ENCODE peak calls at places on chromosome 17, in seven cellular contexts. One of them, this sample, is unnamed.

GRCh38 chr17:58210922-58211321 is 8.1 kb downstream of the MKS1 start:
- DNase-seq in H9: no peak
- DNase-seq in AML-193: peak
- DNase-seq in stimulated activated CD4-positive, alpha-beta T cell treated with anti-CD3 and anti-CD28 coated beads, Interleukin-4, amount 100 ng/mL, for 48 hours: no peak
- DNase-seq in esophagus squamous epithelium: no peak
- DNase-seq in neuronal stem cell: no peak
- DNase-seq in OCI-M1: no peak
- DNase-seq in this sample: no peak

GRCh38 chr17:48915459-48916282 is 7.5 kb downstream of the UBE2Z start:
- DNase-seq in stimulated activated CD4-positive, alpha-beta T cell treated with anti-CD3 and anti-CD28 coated beads, Interleukin-4, amount 100 ng/mL, for 48 hours: peak
- DNase-seq in esophagus squamous epithelium: no peak
- DNase-seq in OCI-M1: peak
- DNase-seq in AML-193: no peak
- DNase-seq in H9: no peak
- DNase-seq in neuronal stem cell: no peak
- DNase-seq in this sample: no peak

GRCh38 chr17:72390675-72391501 is 270.1 kb downstream of the SOX9 start:
- DNase-seq in OCI-M1: no peak
- DNase-seq in stimulated activated CD4-positive, alpha-beta T cell treated with anti-CD3 and anti-CD28 coated beads, Interleukin-4, amount 100 ng/mL, for 48 hours: no peak
- DNase-seq in H9: no peak
- DNase-seq in esophagus squamous epithelium: no peak
- DNase-seq in AML-193: no peak
- DNase-seq in neuronal stem cell: no peak
- DNase-seq in this sample: no peak

GRCh38 chr17:57747221-57748017 is 2.3 kb upstream of the CCDC182 start:
- DNase-seq in H9: no peak
- DNase-seq in esophagus squamous epithelium: no peak
- DNase-seq in stimulated activated CD4-positive, alpha-beta T cell treated with anti-CD3 and anti-CD28 coated beads, Interleukin-4, amount 100 ng/mL, for 48 hours: peak
- DNase-seq in AML-193: peak
- DNase-seq in neuronal stem cell: no peak
- DNase-seq in OCI-M1: peak
- DNase-seq in this sample: peak

GRCh38 chr17:35743911-35744328 is 9.1 kb downstream of the GAS2L2 start:
- DNase-seq in neuronal stem cell: no peak
- DNase-seq in H9: peak
- DNase-seq in AML-193: peak
- DNase-seq in stimulated activated CD4-positive, alpha-beta T cell treated with anti-CD3 and anti-CD28 coated beads, Interleukin-4, amount 100 ng/mL, for 48 hours: no peak
- DNase-seq in esophagus squamous epithelium: no peak
- DNase-seq in OCI-M1: peak
- DNase-seq in this sample: peak

GRCh38 chr17:43367588-43368242 is 31.1 kb upstream of the ARL4D start:
- DNase-seq in AML-193: peak
- DNase-seq in stimulated activated CD4-positive, alpha-beta T cell treated with anti-CD3 and anti-CD28 coated beads, Interleukin-4, amount 100 ng/mL, for 48 hours: peak
- DNase-seq in neuronal stem cell: peak
- DNase-seq in OCI-M1: peak
- DNase-seq in esophagus squamous epithelium: no peak
- DNase-seq in H9: peak
- DNase-seq in this sample: peak

GRCh38 chr17:16293918-16294317 is 59.4 kb downstream of the CENPV start:
- DNase-seq in neuronal stem cell: no peak
- DNase-seq in OCI-M1: no peak
- DNase-seq in stimulated activated CD4-positive, alpha-beta T cell treated with anti-CD3 and anti-CD28 coated beads, Interleukin-4, amount 100 ng/mL, for 48 hours: no peak
- DNase-seq in esophagus squamous epithelium: no peak
- DNase-seq in AML-193: no peak
- DNase-seq in H9: no peak
- DNase-seq in this sample: no peak

GRCh38 chr17:73784015-73784603 is 139.9 kb upstream of the SDK2 start:
- DNase-seq in neuronal stem cell: no peak
- DNase-seq in esophagus squamous epithelium: no peak
- DNase-seq in stimulated activated CD4-positive, alpha-beta T cell treated with anti-CD3 and anti-CD28 coated beads, Interleukin-4, amount 100 ng/mL, for 48 hours: no peak
- DNase-seq in OCI-M1: no peak
- DNase-seq in AML-193: no peak
- DNase-seq in H9: no peak
- DNase-seq in this sample: no peak

GRCh38 chr17:50872710-50873424 is 6.7 kb upstream of the TOB1 start:
- DNase-seq in stimulated activated CD4-positive, alpha-beta T cell treated with anti-CD3 and anti-CD28 coated beads, Interleukin-4, amount 100 ng/mL, for 48 hours: peak
- DNase-seq in OCI-M1: no peak
- DNase-seq in esophagus squamous epithelium: no peak
- DNase-seq in AML-193: peak
- DNase-seq in neuronal stem cell: no peak
- DNase-seq in H9: peak
- DNase-seq in this sample: no peak

GRCh38 chr17:2959371-2960130 is 103.9 kb downstream of the OR1D5 start:
- DNase-seq in stimulated activated CD4-positive, alpha-beta T cell treated with anti-CD3 and anti-CD28 coated beads, Interleukin-4, amount 100 ng/mL, for 48 hours: no peak
- DNase-seq in esophagus squamous epithelium: no peak
- DNase-seq in H9: peak
- DNase-seq in AML-193: no peak
- DNase-seq in OCI-M1: no peak
- DNase-seq in neuronal stem cell: no peak
- DNase-seq in this sample: no peak

GRCh38 chr17:77783991-77784820 is 174.3 kb upstream of the TNRC6C start:
- DNase-seq in H9: no peak
- DNase-seq in esophagus squamous epithelium: no peak
- DNase-seq in stimulated activated CD4-positive, alpha-beta T cell treated with anti-CD3 and anti-CD28 coated beads, Interleukin-4, amount 100 ng/mL, for 48 hours: peak
- DNase-seq in neuronal stem cell: no peak
- DNase-seq in OCI-M1: no peak
- DNase-seq in AML-193: no peak
- DNase-seq in this sample: no peak

GRCh38 chr17:58528443-58528842 is 14.0 kb upstream of the MTMR4 start:
- DNase-seq in H9: no peak
- DNase-seq in neuronal stem cell: no peak
- DNase-seq in stimulated activated CD4-positive, alpha-beta T cell treated with anti-CD3 and anti-CD28 coated beads, Interleukin-4, amount 100 ng/mL, for 48 hours: no peak
- DNase-seq in AML-193: no peak
- DNase-seq in OCI-M1: no peak
- DNase-seq in esophagus squamous epithelium: no peak
- DNase-seq in this sample: no peak

GRCh38 chr17:33594000-33594399 is 300.9 kb upstream of the ASIC2 start:
- DNase-seq in neuronal stem cell: no peak
- DNase-seq in stimulated activated CD4-positive, alpha-beta T cell treated with anti-CD3 and anti-CD28 coated beads, Interleukin-4, amount 100 ng/mL, for 48 hours: no peak
- DNase-seq in AML-193: no peak
- DNase-seq in esophagus squamous epithelium: no peak
- DNase-seq in H9: no peak
- DNase-seq in OCI-M1: no peak
- DNase-seq in this sample: no peak

GRCh38 chr17:66945451-66945850 is 19.1 kb upstream of the CACNG4 start:
- DNase-seq in neuronal stem cell: no peak
- DNase-seq in OCI-M1: no peak
- DNase-seq in stimulated activated CD4-positive, alpha-beta T cell treated with anti-CD3 and anti-CD28 coated beads, Interleukin-4, amount 100 ng/mL, for 48 hours: no peak
- DNase-seq in H9: peak
- DNase-seq in esophagus squamous epithelium: no peak
- DNase-seq in AML-193: no peak
- DNase-seq in this sample: no peak

GRCh38 chr17:8189041-8189710 is 804 bp downstream of the BORCS6 start:
- DNase-seq in stimulated activated CD4-positive, alpha-beta T cell treated with anti-CD3 and anti-CD28 coated beads, Interleukin-4, amount 100 ng/mL, for 48 hours: no peak
- DNase-seq in H9: no peak
- DNase-seq in OCI-M1: no peak
- DNase-seq in esophagus squamous epithelium: no peak
- DNase-seq in neuronal stem cell: no peak
- DNase-seq in AML-193: no peak
- DNase-seq in this sample: no peak

GRCh38 chr17:49616546-49617205 is 41.0 kb downstream of the NXPH3 start:
- DNase-seq in neuronal stem cell: no peak
- DNase-seq in esophagus squamous epithelium: no peak
- DNase-seq in stimulated activated CD4-positive, alpha-beta T cell treated with anti-CD3 and anti-CD28 coated beads, Interleukin-4, amount 100 ng/mL, for 48 hours: no peak
- DNase-seq in OCI-M1: no peak
- DNase-seq in H9: no peak
- DNase-seq in AML-193: no peak
- DNase-seq in this sample: no peak

GRCh38 chr17:50207318-50207717 is 5.9 kb upstream of the COL1A1 start:
- DNase-seq in H9: no peak
- DNase-seq in OCI-M1: no peak
- DNase-seq in AML-193: no peak
- DNase-seq in esophagus squamous epithelium: no peak
- DNase-seq in stimulated activated CD4-positive, alpha-beta T cell treated with anti-CD3 and anti-CD28 coated beads, Interleukin-4, amount 100 ng/mL, for 48 hours: no peak
- DNase-seq in neuronal stem cell: no peak
- DNase-seq in this sample: no peak

GRCh38 chr17:79619636-79620206 is 8.9 kb upstream of the RBFOX3 start:
- DNase-seq in esophagus squamous epithelium: no peak
- DNase-seq in AML-193: no peak
- DNase-seq in neuronal stem cell: no peak
- DNase-seq in OCI-M1: no peak
- DNase-seq in H9: peak
- DNase-seq in stimulated activated CD4-positive, alpha-beta T cell treated with anti-CD3 and anti-CD28 coated beads, Interleukin-4, amount 100 ng/mL, for 48 hours: no peak
- DNase-seq in this sample: no peak

GRCh38 chr17:37714897-37715296 is 30.0 kb downstream of the HNF1B start:
- DNase-seq in neuronal stem cell: no peak
- DNase-seq in esophagus squamous epithelium: no peak
- DNase-seq in stimulated activated CD4-positive, alpha-beta T cell treated with anti-CD3 and anti-CD28 coated beads, Interleukin-4, amount 100 ng/mL, for 48 hours: no peak
- DNase-seq in OCI-M1: no peak
- DNase-seq in AML-193: no peak
- DNase-seq in H9: no peak
- DNase-seq in this sample: no peak

GRCh38 chr17:29722411-29723198 is 99.9 kb upstream of the CORO6 start:
- DNase-seq in neuronal stem cell: no peak
- DNase-seq in AML-193: peak
- DNase-seq in OCI-M1: peak
- DNase-seq in H9: no peak
- DNase-seq in esophagus squamous epithelium: no peak
- DNase-seq in stimulated activated CD4-positive, alpha-beta T cell treated with anti-CD3 and anti-CD28 coated beads, Interleukin-4, amount 100 ng/mL, for 48 hours: no peak
- DNase-seq in this sample: peak

GRCh38 chr17:48472485-48473281 is 42.7 kb upstream of the SKAP1 start:
- DNase-seq in stimulated activated CD4-positive, alpha-beta T cell treated with anti-CD3 and anti-CD28 coated beads, Interleukin-4, amount 100 ng/mL, for 48 hours: no peak
- DNase-seq in H9: peak
- DNase-seq in esophagus squamous epithelium: no peak
- DNase-seq in neuronal stem cell: no peak
- DNase-seq in AML-193: no peak
- DNase-seq in OCI-M1: no peak
- DNase-seq in this sample: no peak

GRCh38 chr17:77318021-77318420 is 177.3 kb downstream of the SEC14L1 start:
- DNase-seq in OCI-M1: no peak
- DNase-seq in esophagus squamous epithelium: no peak
- DNase-seq in stimulated activated CD4-positive, alpha-beta T cell treated with anti-CD3 and anti-CD28 coated beads, Interleukin-4, amount 100 ng/mL, for 48 hours: no peak
- DNase-seq in AML-193: no peak
- DNase-seq in neuronal stem cell: no peak
- DNase-seq in H9: no peak
- DNase-seq in this sample: no peak

GRCh38 chr17:42754782-42755181 is 6.2 kb upstream of the RAMP2 start:
- DNase-seq in stimulated activated CD4-positive, alpha-beta T cell treated with anti-CD3 and anti-CD28 coated beads, Interleukin-4, amount 100 ng/mL, for 48 hours: no peak
- DNase-seq in AML-193: no peak
- DNase-seq in esophagus squamous epithelium: no peak
- DNase-seq in H9: no peak
- DNase-seq in neuronal stem cell: no peak
- DNase-seq in OCI-M1: no peak
- DNase-seq in this sample: no peak

GRCh38 chr17:72383053-72383847 is 262.4 kb downstream of the SOX9 start:
- DNase-seq in H9: peak
- DNase-seq in neuronal stem cell: no peak
- DNase-seq in AML-193: no peak
- DNase-seq in stimulated activated CD4-positive, alpha-beta T cell treated with anti-CD3 and anti-CD28 coated beads, Interleukin-4, amount 100 ng/mL, for 48 hours: no peak
- DNase-seq in esophagus squamous epithelium: no peak
- DNase-seq in OCI-M1: no peak
- DNase-seq in this sample: no peak

GRCh38 chr17:59329558-59330313 is 1.7 kb upstream of the YPEL2 start:
- DNase-seq in neuronal stem cell: peak
- DNase-seq in esophagus squamous epithelium: no peak
- DNase-seq in stimulated activated CD4-positive, alpha-beta T cell treated with anti-CD3 and anti-CD28 coated beads, Interleukin-4, amount 100 ng/mL, for 48 hours: no peak
- DNase-seq in AML-193: peak
- DNase-seq in H9: peak
- DNase-seq in OCI-M1: peak
- DNase-seq in this sample: peak

GRCh38 chr17:82568997-82569393 is 49.5 kb downstream of the FOXK2 start:
- DNase-seq in neuronal stem cell: no peak
- DNase-seq in H9: no peak
- DNase-seq in OCI-M1: no peak
- DNase-seq in stimulated activated CD4-positive, alpha-beta T cell treated with anti-CD3 and anti-CD28 coated beads, Interleukin-4, amount 100 ng/mL, for 48 hours: no peak
- DNase-seq in esophagus squamous epithelium: no peak
- DNase-seq in AML-193: no peak
- DNase-seq in this sample: no peak

GRCh38 chr17:7466644-7467341 is 12.6 kb downstream of the ZBTB4 start:
- DNase-seq in OCI-M1: peak
- DNase-seq in stimulated activated CD4-positive, alpha-beta T cell treated with anti-CD3 and anti-CD28 coated beads, Interleukin-4, amount 100 ng/mL, for 48 hours: no peak
- DNase-seq in AML-193: peak
- DNase-seq in H9: no peak
- DNase-seq in esophagus squamous epithelium: no peak
- DNase-seq in neuronal stem cell: no peak
- DNase-seq in this sample: no peak

GRCh38 chr17:46128453-46128852 is 64.8 kb downstream of the KANSL1 start:
- DNase-seq in AML-193: no peak
- DNase-seq in esophagus squamous epithelium: no peak
- DNase-seq in H9: no peak
- DNase-seq in stimulated activated CD4-positive, alpha-beta T cell treated with anti-CD3 and anti-CD28 coated beads, Interleukin-4, amount 100 ng/mL, for 48 hours: no peak
- DNase-seq in neuronal stem cell: no peak
- DNase-seq in OCI-M1: no peak
- DNase-seq in this sample: no peak

GRCh38 chr17:39219647-39220154 is 6.0 kb downstream of the STAC2 start:
- DNase-seq in H9: no peak
- DNase-seq in neuronal stem cell: no peak
- DNase-seq in AML-193: no peak
- DNase-seq in esophagus squamous epithelium: no peak
- DNase-seq in OCI-M1: no peak
- DNase-seq in stimulated activated CD4-positive, alpha-beta T cell treated with anti-CD3 and anti-CD28 coated beads, Interleukin-4, amount 100 ng/mL, for 48 hours: no peak
- DNase-seq in this sample: no peak

GRCh38 chr17:49230636-49231562 is at the start of gene PHOSPHO1:
- DNase-seq in neuronal stem cell: peak
- DNase-seq in AML-193: peak
- DNase-seq in esophagus squamous epithelium: no peak
- DNase-seq in OCI-M1: peak
- DNase-seq in stimulated activated CD4-positive, alpha-beta T cell treated with anti-CD3 and anti-CD28 coated beads, Interleukin-4, amount 100 ng/mL, for 48 hours: peak
- DNase-seq in H9: peak
- DNase-seq in this sample: peak

GRCh38 chr17:36837616-36838272 is 99.5 kb upstream of the LHX1 start:
- DNase-seq in OCI-M1: no peak
- DNase-seq in neuronal stem cell: no peak
- DNase-seq in AML-193: no peak
- DNase-seq in esophagus squamous epithelium: no peak
- DNase-seq in H9: peak
- DNase-seq in stimulated activated CD4-positive, alpha-beta T cell treated with anti-CD3 and anti-CD28 coated beads, Interleukin-4, amount 100 ng/mL, for 48 hours: no peak
- DNase-seq in this sample: no peak

GRCh38 chr17:77085916-77086432 is 54.8 kb upstream of the SEC14L1 start:
- DNase-seq in neuronal stem cell: no peak
- DNase-seq in AML-193: no peak
- DNase-seq in stimulated activated CD4-positive, alpha-beta T cell treated with anti-CD3 and anti-CD28 coated beads, Interleukin-4, amount 100 ng/mL, for 48 hours: no peak
- DNase-seq in esophagus squamous epithelium: no peak
- DNase-seq in H9: no peak
- DNase-seq in OCI-M1: no peak
- DNase-seq in this sample: peak

GRCh38 chr17:39927928-39928867 is 666 bp downstream of the LRRC3C start:
- DNase-seq in AML-193: no peak
- DNase-seq in stimulated activated CD4-positive, alpha-beta T cell treated with anti-CD3 and anti-CD28 coated beads, Interleukin-4, amount 100 ng/mL, for 48 hours: no peak
- DNase-seq in esophagus squamous epithelium: no peak
- DNase-seq in OCI-M1: peak
- DNase-seq in neuronal stem cell: no peak
- DNase-seq in H9: peak
- DNase-seq in this sample: no peak